ENCODE peak calls at places on chromosomes 6 and 20, in ten cellular contexts. A is OCI-LY7; Y is tibial nerve; O is NCI-H524 treated with DMSO at 0.1 percent for 48 hours; T is activated T-helper 1 cell treated with anti-CD3 and anti-CD28 coated beads, Interleukin-2, amount 50 U/mL, for 16 hours; I is COR-L47; G is H54; K is ELF-1; P is type B pancreatic cell; W is ascending aorta. Z is an unnamed sample.

GRCh38 chr20:11168026-11168425 is 494.2 kb upstream of the JAG1 start:
- DNase-seq in O (no peak), T (no peak), K (no peak), P (no peak), Y (no peak), I (no peak), A (no peak), W (no peak), G (no peak), Z (no peak)

GRCh38 chr6:905541-905940 is 212.6 kb upstream of the EXOC2 start:
- DNase-seq in Y (no peak), G (no peak), O (no peak), W (no peak), A (no peak), I (no peak), K (no peak), T (no peak), P (no peak), Z (no peak)

GRCh38 chr20:5402903-5403531 is 86.3 kb upstream of the PROKR2 start:
- DNase-seq in O (no peak), T (no peak), G (peak), P (no peak), K (peak), A (peak), W (no peak), I (peak), Y (no peak), Z (peak)

GRCh38 chr20:33062105-33062629 is 8.5 kb downstream of the BPIFB3 start:
- DNase-seq in G (no peak), T (no peak), P (no peak), O (no peak), W (no peak), A (no peak), Y (no peak), K (peak), I (no peak), Z (no peak)

GRCh38 chr6:80271074-80271473 is 164.6 kb downstream of the BCKDHB start:
- DNase-seq in T (no peak), G (no peak), A (no peak), O (no peak), K (no peak), W (no peak), I (no peak), Y (no peak), P (no peak), Z (no peak)

GRCh38 chr20:52035977-52036376 is 155.6 kb downstream of the ZFP64 start:
- DNase-seq in O (no peak), T (no peak), G (no peak), A (no peak), P (no peak), K (no peak), Y (no peak), W (no peak), I (no peak), Z (no peak)

GRCh38 chr6:73394577-73395354 is at the start of gene DDX43:
- DNase-seq in P (no peak), I (no peak), A (no peak), Y (peak), T (no peak), W (peak), O (peak), G (peak), K (peak), Z (peak)

GRCh38 chr6:9064156-9064555 is 628.8 kb upstream of the SLC35B3 start:
- DNase-seq in A (no peak), I (peak), W (no peak), K (no peak), T (no peak), P (no peak), Y (no peak), G (no peak), O (no peak), Z (no peak)

GRCh38 chr20:25276533-25277050 is 28.7 kb downstream of the PYGB start:
- DNase-seq in Y (peak), W (peak), P (no peak), G (no peak), I (no peak), K (no peak), T (peak), O (no peak), A (no peak), Z (no peak)

GRCh38 chr6:84466521-84466920 is 239.1 kb upstream of the CEP162 start:
- DNase-seq in I (no peak), K (peak), O (no peak), G (peak), A (no peak), T (no peak), Y (no peak), P (no peak), W (peak), Z (no peak)

GRCh38 chr6:142892254-142893021 is 52.5 kb downstream of the HIVEP2 start:
- DNase-seq in W (no peak), Y (no peak), T (no peak), I (no peak), P (no peak), A (no peak), G (no peak), O (no peak), K (no peak), Z (no peak)

GRCh38 chr20:1664911-1665310 is 7.3 kb upstream of the SIRPG start:
- DNase-seq in Y (no peak), I (no peak), K (no peak), P (no peak), T (peak), W (no peak), A (no peak), O (no peak), G (no peak), Z (no peak)

GRCh38 chr20:40744494-40745175 is 55.6 kb upstream of the MAFB start:
- DNase-seq in O (no peak), I (no peak), P (no peak), G (no peak), W (no peak), T (no peak), Y (no peak), K (no peak), A (peak), Z (no peak)

GRCh38 chr6:110545081-110545872 is 68.9 kb upstream of the SLC22A16 start:
- DNase-seq in W (no peak), I (no peak), T (no peak), K (no peak), Y (no peak), A (no peak), O (no peak), G (no peak), P (no peak), Z (no peak)

GRCh38 chr20:47230811-47231256 is 125.7 kb downstream of the ZMYND8 start:
- DNase-seq in K (no peak), P (no peak), O (no peak), G (no peak), T (no peak), Y (no peak), A (no peak), W (no peak), I (no peak), Z (no peak)

GRCh38 chr6:158758941-158759479 is 60.2 kb downstream of the EZR start:
- DNase-seq in O (peak), K (no peak), A (no peak), P (no peak), T (no peak), Y (no peak), G (no peak), W (no peak), I (peak), Z (no peak)

GRCh38 chr20:3172933-3173581 is at the start of gene LZTS3:
- DNase-seq in O (no peak), K (peak), A (peak), G (peak), Y (peak), I (peak), P (peak), T (peak), W (peak), Z (peak)

GRCh38 chr20:33477386-33478234 is 12.3 kb upstream of the CBFA2T2 start:
- DNase-seq in P (no peak), T (no peak), K (peak), G (no peak), Y (no peak), O (no peak), I (peak), A (peak), W (no peak), Z (peak)

GRCh38 chr6:81067057-81067456 is 685.4 kb downstream of the TENT5A start:
- DNase-seq in A (no peak), P (no peak), I (no peak), W (no peak), K (no peak), G (no peak), T (no peak), O (no peak), Y (no peak), Z (no peak)

GRCh38 chr6:71602385-71602949 is 283.9 kb upstream of the RIMS1 start:
- DNase-seq in P (no peak), Y (no peak), W (no peak), O (no peak), G (peak), K (no peak), I (no peak), T (no peak), A (no peak), Z (peak)

GRCh38 chr6:147651249-147652063 is 143.0 kb downstream of the SAMD5 start:
- DNase-seq in K (peak), P (no peak), W (no peak), Y (no peak), A (no peak), O (no peak), G (no peak), T (no peak), I (no peak), Z (no peak)

GRCh38 chr6:21800948-21801438 is 207.4 kb downstream of the SOX4 start:
- DNase-seq in I (no peak), K (no peak), O (peak), A (no peak), Y (no peak), W (no peak), P (no peak), G (peak), T (no peak), Z (no peak)

GRCh38 chr20:48880331-48880730 is 41.2 kb upstream of the ARFGEF2 start:
- DNase-seq in G (no peak), W (no peak), I (no peak), Y (no peak), T (no peak), O (no peak), K (no peak), P (no peak), A (no peak), Z (no peak)

GRCh38 chr20:10034717-10035571 is at the start of gene ANKEF1:
- DNase-seq in O (peak), Y (peak), I (peak), W (peak), P (peak), A (peak), G (peak), K (peak), T (peak), Z (peak)

GRCh38 chr20:48189177-48189576 is 403.9 kb upstream of the SULF2 start:
- DNase-seq in Y (no peak), G (no peak), I (no peak), P (no peak), A (peak), T (no peak), O (no peak), W (no peak), K (no peak), Z (peak)

GRCh38 chr6:37761872-37762271 is 57.7 kb upstream of the ZFAND3 start:
- DNase-seq in K (no peak), P (no peak), Y (no peak), T (no peak), W (no peak), O (no peak), G (no peak), I (no peak), A (no peak), Z (no peak)

GRCh38 chr6:51842066-51842465 is 245.3 kb downstream of the PKHD1 start:
- DNase-seq in I (no peak), Y (no peak), T (no peak), P (no peak), K (no peak), A (no peak), G (no peak), O (no peak), W (no peak), Z (no peak)

GRCh38 chr6:122614303-122614702 is 4.1 kb downstream of the PKIB start:
- DNase-seq in A (no peak), I (no peak), W (no peak), Y (no peak), T (no peak), G (no peak), O (no peak), P (no peak), K (no peak), Z (no peak)

GRCh38 chr6:7115452-7116223 is 7.9 kb downstream of the RREB1 start:
- DNase-seq in O (no peak), K (no peak), Y (no peak), I (no peak), W (no peak), G (no peak), A (no peak), T (no peak), P (no peak), Z (no peak)

Z was measured in iPS-NIHi11.